ENCODE peak calls at places on chromosomes 12 and 14, in four cellular contexts. One of them, this sample, is unnamed.
A peak's percentile ranks its signal among the peaks of the same experiment; 100 is the strongest.

GRCh38 chr14:95533822-95534221 is 1.0 kb upstream of the GLRX5 start:
- DNase-seq in foreskin fibroblast: no peak
- DNase-seq in IMR-90: no peak
- DNase-seq in tibial artery: no peak
- DNase-seq in this sample: no peak

GRCh38 chr12:91211869-91212268 is 29.3 kb upstream of the DCN start:
- DNase-seq in foreskin fibroblast: no peak
- DNase-seq in tibial artery: no peak
- DNase-seq in IMR-90: peak; percentile 43
- DNase-seq in this sample: no peak

GRCh38 chr12:122125452-122126341 is 47.1 kb downstream of the MLXIP start:
- DNase-seq in IMR-90: no peak
- DNase-seq in tibial artery: no peak
- DNase-seq in foreskin fibroblast: no peak
- DNase-seq in this sample: no peak

GRCh38 chr14:69625299-69626131 is 14.1 kb downstream of the SUSD6 start:
- DNase-seq in IMR-90: peak; percentile 66
- DNase-seq in foreskin fibroblast: peak; percentile 27
- DNase-seq in tibial artery: no peak
- DNase-seq in this sample: peak; percentile 84

GRCh38 chr14:24136684-24137528 is 912 bp downstream of the PSME1 start:
- DNase-seq in IMR-90: no peak
- DNase-seq in tibial artery: no peak
- DNase-seq in foreskin fibroblast: no peak
- DNase-seq in this sample: no peak

GRCh38 chr12:49664591-49665146 is 41.3 kb downstream of the PRPF40B start:
- DNase-seq in IMR-90: no peak
- DNase-seq in foreskin fibroblast: no peak
- DNase-seq in tibial artery: no peak
- DNase-seq in this sample: no peak

GRCh38 chr12:51744235-51744634 is 104.3 kb downstream of the FIGNL2 start:
- DNase-seq in IMR-90: peak; percentile 45
- DNase-seq in foreskin fibroblast: no peak
- DNase-seq in tibial artery: no peak
- DNase-seq in this sample: no peak

GRCh38 chr12:22569253-22569652 is 24.9 kb upstream of the C2CD5 start:
- DNase-seq in IMR-90: no peak
- DNase-seq in tibial artery: no peak
- DNase-seq in foreskin fibroblast: no peak
- DNase-seq in this sample: no peak

GRCh38 chr12:92827836-92828431 is 101.2 kb downstream of the EEA1 start:
- DNase-seq in tibial artery: no peak
- DNase-seq in foreskin fibroblast: peak; percentile 33
- DNase-seq in IMR-90: peak; percentile 49
- DNase-seq in this sample: no peak

GRCh38 chr12:88339966-88340365 is 197.9 kb downstream of the TMTC3 start:
- DNase-seq in IMR-90: peak; percentile 28
- DNase-seq in foreskin fibroblast: peak; percentile 59
- DNase-seq in tibial artery: no peak
- DNase-seq in this sample: no peak

GRCh38 chr14:64659366-64659765 is 44.9 kb upstream of the PLEKHG3 start:
- DNase-seq in foreskin fibroblast: peak; percentile 75
- DNase-seq in IMR-90: no peak
- DNase-seq in tibial artery: no peak
- DNase-seq in this sample: no peak

GRCh38 chr14:89383171-89383845 is 33.7 kb downstream of the FOXN3 start:
- DNase-seq in IMR-90: no peak
- DNase-seq in tibial artery: no peak
- DNase-seq in foreskin fibroblast: no peak
- DNase-seq in this sample: no peak

GRCh38 chr12:96047621-96048211 is 12.3 kb upstream of the LTA4H start:
- DNase-seq in foreskin fibroblast: peak; percentile 32
- DNase-seq in tibial artery: no peak
- DNase-seq in IMR-90: peak; percentile 72
- DNase-seq in this sample: no peak

GRCh38 chr14:105858676-105859025 is 332.3 kb downstream of the TMEM121 start:
- DNase-seq in IMR-90: no peak
- DNase-seq in tibial artery: peak; percentile 48
- DNase-seq in foreskin fibroblast: no peak
- DNase-seq in this sample: no peak

GRCh38 chr14:31968107-31968810 is 108.8 kb upstream of the ARHGAP5 start:
- DNase-seq in foreskin fibroblast: no peak
- DNase-seq in IMR-90: peak; percentile 45
- DNase-seq in tibial artery: no peak
- DNase-seq in this sample: no peak

GRCh38 chr14:95524706-95525512 is 8.5 kb upstream of the SYNE3 start:
- DNase-seq in tibial artery: no peak
- DNase-seq in foreskin fibroblast: no peak
- DNase-seq in IMR-90: peak; percentile 71
- DNase-seq in this sample: no peak

GRCh38 chr12:19614601-19615442 is 175.5 kb downstream of the AEBP2 start:
- DNase-seq in tibial artery: no peak
- DNase-seq in IMR-90: no peak
- DNase-seq in foreskin fibroblast: no peak
- DNase-seq in this sample: no peak

GRCh38 chr14:31405599-31406251 is 14.6 kb downstream of the HEATR5A start:
- DNase-seq in IMR-90: no peak
- DNase-seq in tibial artery: no peak
- DNase-seq in foreskin fibroblast: no peak
- DNase-seq in this sample: no peak

GRCh38 chr14:31921251-31921650 is 155.9 kb upstream of the ARHGAP5 start:
- DNase-seq in tibial artery: no peak
- DNase-seq in foreskin fibroblast: no peak
- DNase-seq in IMR-90: peak; percentile 22
- DNase-seq in this sample: no peak

GRCh38 chr12:69534389-69534822 is 50.9 kb upstream of the CCT2 start:
- DNase-seq in foreskin fibroblast: peak; percentile 97
- DNase-seq in IMR-90: peak; percentile 100
- DNase-seq in tibial artery: peak; percentile 81
- DNase-seq in this sample: no peak

GRCh38 chr14:103223818-103224352 is 100.6 kb downstream of the TNFAIP2 start:
- DNase-seq in tibial artery: no peak
- DNase-seq in IMR-90: no peak
- DNase-seq in foreskin fibroblast: no peak
- DNase-seq in this sample: no peak

DNA sequence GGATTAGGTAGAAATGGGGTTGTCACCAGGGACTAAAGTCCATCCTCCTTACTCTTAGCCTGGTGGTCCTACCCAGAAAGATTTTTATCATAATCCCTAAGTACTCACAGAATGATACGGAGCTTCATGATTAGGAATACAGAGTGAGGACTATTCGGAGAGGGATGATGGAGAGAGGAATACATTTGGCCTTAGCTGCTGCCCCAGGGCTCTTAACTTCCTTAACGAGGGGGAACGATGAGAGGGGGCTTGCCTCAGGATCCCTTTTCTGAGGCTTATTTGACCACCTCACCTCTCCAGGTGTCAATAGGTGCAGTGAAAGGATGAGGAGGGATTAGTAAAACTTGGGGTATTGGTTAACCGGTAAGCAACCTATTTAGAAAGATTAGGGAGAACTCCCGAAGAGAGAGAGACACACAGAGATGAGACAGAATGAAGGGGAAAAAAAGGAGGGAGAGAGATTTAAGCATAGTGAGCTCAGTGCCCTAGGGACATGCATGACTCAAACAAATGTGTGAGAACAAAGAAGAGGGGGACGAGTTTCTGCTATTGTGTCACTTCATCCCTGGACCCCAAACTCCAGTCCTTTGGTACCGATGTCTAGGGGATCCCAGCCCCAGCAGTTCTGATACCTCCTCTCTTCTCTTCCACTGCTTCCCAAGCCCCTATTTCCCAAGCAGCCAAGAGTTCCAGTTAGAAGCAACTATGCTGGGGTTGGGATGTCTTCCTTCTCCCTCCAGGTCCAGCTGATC is 1.1 kb downstream of the NFE2 start:
- DNase-seq in foreskin fibroblast: no peak
- DNase-seq in IMR-90: no peak
- DNase-seq in tibial artery: no peak
- DNase-seq in this sample: no peak
- H3K4me3 ChIP-seq in foreskin fibroblast: peak overlapping the region; percentile 43
- H3K4me3 ChIP-seq in IMR-90: no peak overlapping the region
- H3K4me3 ChIP-seq in tibial artery: no peak overlapping the region
- H3K4me3 ChIP-seq in this sample: no peak overlapping the region

GRCh38 chr14:91061309-91061887 is 957 bp upstream of the RPS6KA5 start:
- DNase-seq in tibial artery: no peak
- DNase-seq in foreskin fibroblast: no peak
- DNase-seq in IMR-90: no peak
- DNase-seq in this sample: no peak
- H3K4me3 ChIP-seq in tibial artery: peak overlapping the region; percentile 77
- H3K4me3 ChIP-seq in foreskin fibroblast: peak overlapping the region; percentile 56
- H3K4me3 ChIP-seq in IMR-90: peak overlapping the region; percentile 43
- H3K4me3 ChIP-seq in this sample: peak overlapping the region; percentile 97

DNA sequence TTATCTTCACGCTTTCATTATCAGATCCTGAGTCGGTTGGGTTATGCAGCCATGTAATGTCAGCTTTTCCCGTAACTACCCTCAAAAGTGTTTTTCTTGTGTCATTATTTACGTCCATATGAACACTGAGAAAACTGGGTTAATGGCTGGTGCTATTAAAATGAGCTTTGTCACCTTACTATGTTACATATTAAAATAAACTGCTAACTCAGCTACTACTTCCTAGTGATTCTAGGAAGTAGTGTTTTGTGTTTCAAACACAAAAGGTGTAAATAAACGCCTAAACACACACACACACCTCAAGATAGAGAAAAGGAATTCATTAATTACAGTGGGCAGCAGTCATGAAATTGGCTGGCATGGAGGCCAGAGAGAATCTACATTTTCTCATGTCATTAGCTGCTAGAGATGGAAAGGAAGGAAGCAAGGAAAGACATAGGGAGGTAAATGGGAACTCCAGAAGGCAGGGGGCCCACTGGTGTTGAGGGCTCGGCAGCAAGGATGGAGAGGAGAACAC is 730 bp upstream of the PRMT5 start:
- DNase-seq in tibial artery: no peak
- DNase-seq in foreskin fibroblast: no peak
- DNase-seq in IMR-90: no peak
- DNase-seq in this sample: no peak
- H3K4me3 ChIP-seq in tibial artery: peak overlapping the region; percentile 92
- H3K4me3 ChIP-seq in foreskin fibroblast: peak overlapping the region; percentile 52
- H3K4me3 ChIP-seq in IMR-90: peak overlapping the region; percentile 45
- H3K4me3 ChIP-seq in this sample: peak overlapping the region; percentile 81

GRCh38 chr12:100669922-100670321 is 96.4 kb downstream of the GAS2L3 start:
- DNase-seq in tibial artery: no peak
- DNase-seq in IMR-90: no peak
- DNase-seq in foreskin fibroblast: no peak
- DNase-seq in this sample: no peak
- H3K4me3 ChIP-seq in tibial artery: no peak overlapping the region
- H3K4me3 ChIP-seq in IMR-90: no peak overlapping the region
- H3K4me3 ChIP-seq in foreskin fibroblast: no peak overlapping the region
- H3K4me3 ChIP-seq in this sample: no peak overlapping the region